ENCODE peak calls at places on chromosome 13, in four cellular contexts. F is KBM-7, A is progenitor cell of endocrine pancreas, J is hippocampal formation. C is an unnamed sample.
A peak's percentile ranks its signal among the peaks of the same experiment; 100 is the strongest.

GRCh38 chr13:51220706-51221105 is 1.5 kb upstream of the FAM124A start:
- DNase-seq in F (no peak), A (no peak), J (no peak), C (no peak)

GRCh38 chr13:106378263-106378662 is 157.2 kb downstream of the EFNB2 start:
- DNase-seq in F (no peak), A (no peak), J (no peak), C (no peak)

GRCh38 chr13:23469901-23470525 is 36.5 kb upstream of the SACS start:
- DNase-seq in F (no peak), A (no peak), J (no peak), C (no peak)

GRCh38 chr13:109496216-109496615 is 290.2 kb downstream of the IRS2 start:
- DNase-seq in F (no peak), A (no peak), J (no peak), C (no peak)

GRCh38 chr13:53507741-53508140 is 479.1 kb downstream of the OLFM4 start:
- DNase-seq in F (no peak), A (no peak), J (no peak), C (no peak)

GRCh38 chr13:93345642-93346220 is 119.1 kb downstream of the GPC6 start:
- DNase-seq in F (no peak), A (no peak), J (no peak), C (no peak)

GRCh38 chr13:72221276-72221962 is 354.4 kb upstream of the DACH1 start:
- DNase-seq in F (peak; percentile 41), A (no peak), J (no peak), C (no peak)

GRCh38 chr13:27979001-27979643 is 9.4 kb downstream of the URAD start:
- DNase-seq in F (no peak), A (no peak), J (no peak), C (no peak)

GRCh38 chr13:51643882-51644281 is 59.6 kb downstream of the WDFY2 start:
- DNase-seq in F (peak; percentile 62), A (no peak), J (no peak), C (peak; percentile 73)

GRCh38 chr13:89066868-89067466 is 1395.8 kb downstream of the SLITRK5 start:
- DNase-seq in F (peak; percentile 55), A (peak; percentile 9), J (no peak), C (peak; percentile 71)

GRCh38 chr13:21078501-21078900 is 17.1 kb upstream of the LATS2 start:
- DNase-seq in F (no peak), A (no peak), J (no peak), C (no peak)

C was measured in Kasumi-1.